ENCODE peak calls at places on chromosomes 3 and 15, in nine cellular contexts. W, V, E, X, S, N, P, C and A are unnamed samples.

GRCh38 chr15:38084289-38084688 is 149.8 kb downstream of the TMCO5A start:
- DNase-seq in W (peak), V (no peak), E (no peak), X (no peak), S (no peak), N (no peak), P (no peak), C (no peak), A (no peak)

GRCh38 chr3:135989247-135989646 is 23.7 kb downstream of the PPP2R3A start:
- DNase-seq in W (peak), V (no peak), E (no peak), X (no peak), S (no peak), N (no peak), P (no peak), C (no peak), A (no peak)

GRCh38 chr15:39588531-39589192 is 7.8 kb downstream of the THBS1 start:
- DNase-seq in W (peak), V (no peak), E (no peak), X (no peak), S (no peak), N (no peak), P (no peak), C (no peak), A (no peak)

GRCh38 chr3:195240939-195241338 is 30.0 kb downstream of the XXYLT1 start:
- DNase-seq in W (no peak), V (no peak), E (peak), X (no peak), S (peak), N (no peak), P (no peak), C (no peak), A (no peak)

GRCh38 chr3:46372492-46373359 is 2.0 kb downstream of the CCR5 start:
- DNase-seq in W (peak), V (no peak), E (no peak), X (no peak), S (no peak), N (no peak), P (no peak), C (no peak), A (no peak)

GRCh38 chr3:49339593-49339946 is 283 bp downstream of the USP4 start:
- DNase-seq in W (no peak), V (no peak), E (peak), X (no peak), S (no peak), N (peak), P (peak), C (no peak), A (peak)

GRCh38 chr15:62035256-62035908 is 24.9 kb downstream of the VPS13C start:
- DNase-seq in W (peak), V (no peak), E (no peak), X (no peak), S (no peak), N (no peak), P (no peak), C (no peak), A (no peak)

GRCh38 chr3:102223139-102223538 is 211.7 kb upstream of the ZPLD1 start:
- DNase-seq in W (no peak), V (no peak), E (no peak), X (no peak), S (no peak), N (no peak), P (no peak), C (no peak), A (no peak)

GRCh38 chr15:48766196-48766595 is 44.7 kb downstream of the CEP152 start:
- DNase-seq in W (peak), V (no peak), E (no peak), X (no peak), S (no peak), N (peak), P (no peak), C (no peak), A (no peak)

GRCh38 chr3:71111784-71112440 is 471.6 kb downstream of the FOXP1 start:
- DNase-seq in W (peak), V (no peak), E (no peak), X (no peak), S (no peak), N (peak), P (peak), C (peak), A (no peak)

GRCh38 chr3:4492240-4493007 is 724 bp upstream of the ITPR1 start:
- DNase-seq in W (peak), V (peak), E (peak), X (no peak), S (peak), N (peak), P (peak), C (no peak), A (peak)
- TF ChIP-seq POLR2A in W (no peak), V (no peak), E (peak), X (no peak), S (no peak), N (no peak), P (no peak), C (no peak), A (no peak)

GRCh38 chr3:183698318-183698731 is 728 bp downstream of the YEATS2 start:
- DNase-seq in W (peak), V (no peak), E (peak), X (no peak), S (no peak), N (peak), P (no peak), C (no peak), A (peak)

GRCh38 chr3:183697123-183697609 is 431 bp upstream of the YEATS2 start:
- DNase-seq in W (no peak), V (no peak), E (no peak), X (no peak), S (no peak), N (no peak), P (no peak), C (no peak), A (no peak)

GRCh38 chr3:183698760-183699159 is 1.2 kb downstream of the YEATS2 start:
- DNase-seq in W (peak), V (peak), E (no peak), X (no peak), S (no peak), N (no peak), P (no peak), C (no peak), A (peak)

GRCh38 chr3:183699238-183699947 is 1.8 kb downstream of the YEATS2 start:
- DNase-seq in W (no peak), V (no peak), E (no peak), X (no peak), S (no peak), N (no peak), P (no peak), C (no peak), A (no peak)

DNA sequence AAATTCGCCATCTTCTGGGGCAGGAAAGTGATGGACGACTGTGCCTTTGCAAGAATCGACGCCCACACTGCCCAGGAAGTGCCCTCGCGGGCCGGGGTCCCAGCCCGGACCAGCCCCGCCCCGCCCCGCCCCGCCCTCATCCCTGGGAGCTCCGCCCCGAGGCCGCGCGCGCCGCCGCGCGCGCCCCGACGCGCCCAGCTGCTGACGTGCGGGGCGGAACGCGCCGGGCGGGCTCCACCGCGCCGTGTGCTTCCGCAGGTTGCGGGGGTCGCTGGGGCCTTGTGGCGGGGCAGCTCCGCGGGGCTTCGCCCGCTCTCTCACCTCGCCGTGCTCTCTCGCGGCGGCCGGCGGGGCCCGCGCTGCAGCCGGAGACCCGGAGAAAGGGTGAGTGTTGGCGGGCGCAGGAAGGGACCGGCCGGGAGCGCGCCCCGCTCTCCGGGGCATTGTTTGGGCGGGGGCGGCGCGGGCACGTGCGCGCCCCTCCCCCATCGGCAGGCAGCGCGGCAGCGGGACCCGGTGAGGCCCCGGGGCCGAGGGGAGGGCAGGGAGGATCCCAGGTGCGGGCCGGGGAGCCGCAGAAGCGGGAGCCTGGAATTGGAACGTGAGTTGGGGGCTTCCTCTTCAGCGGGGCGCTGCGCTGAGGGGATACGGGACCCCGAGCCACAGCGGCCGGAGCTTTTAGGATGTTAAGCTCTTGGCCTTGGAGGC is at the start of gene YEATS2:
- DNase-seq in W (peak), V (peak), E (peak), X (peak), S (no peak), N (peak), P (peak), C (peak), A (peak)
- TF ChIP-seq POLR2A in W (peak), V (peak), E (no peak), X (peak), S (no peak), N (peak), P (peak), C (peak), A (peak)

GRCh38 chr3:31534036-31534435 is 1.3 kb downstream of the STT3B start:
- DNase-seq in W (peak), V (no peak), E (no peak), X (no peak), S (no peak), N (peak), P (peak), C (no peak), A (no peak)
- TF ChIP-seq POLR2A in W (no peak), V (no peak), E (no peak), X (no peak), S (no peak), N (no peak), P (no peak), C (no peak), A (no peak)

GRCh38 chr3:8884630-8885290 is 78.5 kb downstream of the RAD18 start:
- DNase-seq in W (no peak), V (no peak), E (no peak), X (no peak), S (no peak), N (no peak), P (no peak), C (no peak), A (no peak)
- TF ChIP-seq POLR2A in W (no peak), V (no peak), E (no peak), X (no peak), S (no peak), N (no peak), P (no peak), C (no peak), A (no peak)

GRCh38 chr3:115788921-115789470 is 165.7 kb downstream of the GAP43 start:
- DNase-seq in W (peak), V (no peak), E (no peak), X (no peak), S (no peak), N (peak), P (peak), C (peak), A (peak)
- TF ChIP-seq POLR2A in W (no peak), V (no peak), E (no peak), X (no peak), S (no peak), N (no peak), P (no peak), C (no peak), A (no peak)